ENCODE peak calls at places on chromosome 13, in ten cellular contexts. F, U, L, O, K, E, B, N, T and I are unnamed samples.

GRCh38 chr13:46679369-46680180 is 117.4 kb downstream of the ESD start:
- DNase-seq in F (peak), O (no peak), U (no peak), B (no peak), N (no peak), E (no peak), T (no peak), K (no peak), L (no peak), I (no peak)

GRCh38 chr13:32126756-32127155 is 95.2 kb downstream of the FRY start:
- DNase-seq in U (no peak), N (no peak), F (no peak), T (no peak), K (no peak), E (no peak), L (no peak), B (no peak), O (no peak), I (no peak)

GRCh38 chr13:51266642-51267041 is 44.4 kb downstream of the FAM124A start:
- DNase-seq in B (no peak), F (no peak), U (no peak), N (no peak), L (no peak), O (no peak), E (no peak), T (no peak), K (no peak), I (no peak)

GRCh38 chr13:108409735-108410134 is 140.2 kb downstream of the TNFSF13B start:
- DNase-seq in N (no peak), O (no peak), F (no peak), T (no peak), K (no peak), E (no peak), B (no peak), L (no peak), U (no peak), I (no peak)

GRCh38 chr13:30698023-30698422 is 37.3 kb upstream of the ALOX5AP start:
- DNase-seq in N (no peak), U (no peak), O (no peak), F (peak), K (no peak), T (no peak), B (peak), E (no peak), L (no peak), I (no peak)

GRCh38 chr13:90105881-90106496 is 1241.5 kb upstream of the MIR17HG start:
- DNase-seq in L (no peak), B (no peak), T (no peak), N (peak), E (no peak), U (no peak), K (no peak), O (no peak), F (peak), I (peak)

GRCh38 chr13:70255406-70255991 is 147.2 kb upstream of the KLHL1 start:
- DNase-seq in K (no peak), L (no peak), F (no peak), U (no peak), B (no peak), N (no peak), E (no peak), T (no peak), O (no peak), I (no peak)

GRCh38 chr13:46345400-46345799 is 41.7 kb downstream of the RUBCNL start:
- DNase-seq in T (no peak), U (no peak), B (no peak), L (no peak), O (no peak), F (no peak), E (no peak), K (no peak), N (no peak), I (no peak)

GRCh38 chr13:32889986-32890565 is 126.1 kb upstream of the KL start:
- DNase-seq in B (no peak), L (no peak), T (no peak), F (no peak), K (no peak), N (peak), U (no peak), O (no peak), E (no peak), I (no peak)

GRCh38 chr13:110236831-110237261 is 70.1 kb downstream of the COL4A1 start:
- DNase-seq in B (no peak), K (peak), E (peak), F (no peak), L (no peak), U (peak), O (peak), N (no peak), T (no peak), I (no peak)

GRCh38 chr13:71663431-71663830 is 203.6 kb downstream of the DACH1 start:
- DNase-seq in U (no peak), L (no peak), T (no peak), B (no peak), F (no peak), K (no peak), O (no peak), E (no peak), N (peak), I (peak)

GRCh38 chr13:33441015-33441414 is 155.5 kb upstream of the STARD13 start:
- DNase-seq in E (no peak), L (peak), F (no peak), T (peak), O (no peak), N (peak), K (no peak), U (no peak), B (peak), I (no peak)

GRCh38 chr13:50353651-50354415 is 338.6 kb downstream of the KCNRG start:
- DNase-seq in T (no peak), K (no peak), O (no peak), E (no peak), L (no peak), B (peak), F (peak), U (no peak), N (peak), I (no peak)

GRCh38 chr13:76769238-76769859 is 116.9 kb downstream of the KCTD12 start:
- DNase-seq in E (no peak), B (no peak), F (no peak), N (no peak), U (no peak), T (no peak), O (no peak), K (no peak), L (no peak), I (no peak)

GRCh38 chr13:31797154-31797775 is 57.9 kb downstream of the RXFP2 start:
- DNase-seq in T (peak), F (peak), L (no peak), N (peak), U (no peak), E (no peak), O (no peak), B (peak), K (no peak), I (no peak)

GRCh38 chr13:113562866-113563265 is 21.7 kb upstream of the TFDP1 start:
- DNase-seq in B (no peak), U (peak), T (no peak), E (no peak), N (no peak), L (peak), O (no peak), K (no peak), F (no peak), I (no peak)

GRCh38 chr13:42040730-42041016 is 7.8 kb upstream of the DGKH start:
- DNase-seq in K (no peak), F (no peak), U (no peak), N (no peak), E (no peak), O (no peak), B (no peak), L (no peak), T (no peak), I (no peak)
- H3K4me3 ChIP-seq in K (peak), F (peak), U (peak), N (peak), E (peak), O (peak), B (peak), L (peak), T (peak), I (peak)

DNA sequence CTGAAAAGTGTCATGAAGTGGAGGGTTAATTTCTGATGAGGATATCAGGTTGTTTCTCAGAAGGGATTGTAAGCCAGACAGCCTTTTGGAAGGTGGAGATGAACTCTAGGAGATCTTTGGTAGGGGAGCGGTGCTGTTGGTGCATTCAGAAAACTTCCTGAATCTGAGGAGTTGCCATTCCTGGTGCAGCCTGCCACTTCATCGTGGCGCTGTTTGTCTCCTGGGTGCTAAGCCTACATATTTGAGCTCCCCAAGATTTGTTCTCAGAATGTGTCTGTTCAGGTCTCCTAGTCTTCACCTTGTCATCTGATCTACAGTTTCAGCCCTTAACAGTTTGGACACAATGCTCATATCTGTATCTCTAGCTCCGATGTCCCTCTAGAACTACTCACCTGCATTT is 285.6 kb downstream of the MTUS2 start:
- DNase-seq in B (no peak), K (no peak), O (no peak), E (no peak), T (no peak), U (no peak), N (no peak), L (no peak), F (no peak), I (no peak)
- TF ChIP-seq CTCF in B (no peak), K (no peak), O (no peak), E (no peak), T (peak), U (no peak), N (peak), L (no peak), F (no peak), I (peak)

DNA sequence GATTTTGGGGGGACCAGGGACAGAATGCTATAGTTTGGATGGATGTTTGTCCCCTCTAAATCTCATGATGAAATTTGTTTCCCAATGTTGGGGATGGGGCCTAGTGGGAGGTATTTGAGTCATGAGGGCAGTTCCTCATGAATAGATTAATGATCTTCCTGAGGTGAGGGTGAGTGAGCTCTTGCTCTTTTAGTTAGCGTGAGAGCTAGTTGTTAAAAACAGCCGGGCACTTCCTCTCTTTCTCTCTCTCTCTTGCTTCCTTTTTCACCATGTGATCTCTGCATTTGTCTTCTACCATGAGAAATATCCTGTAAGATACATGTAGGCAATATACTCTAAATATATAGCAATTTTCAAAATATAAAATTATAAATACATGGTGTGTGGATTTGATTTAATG is 290.8 kb upstream of the PCDH9 start:
- DNase-seq in F (no peak), K (no peak), N (no peak), L (no peak), B (no peak), U (no peak), O (no peak), E (no peak), T (no peak), I (no peak)
- H3K4me3 ChIP-seq in F (no peak), K (no peak), N (no peak), L (no peak), B (no peak), U (no peak), O (no peak), E (no peak), T (no peak), I (no peak)

GRCh38 chr13:107205318-107206112 is 637.6 kb upstream of the ARGLU1 start:
- DNase-seq in F (peak), N (peak), T (no peak), K (peak), O (peak), U (peak), B (peak), L (peak), E (peak), I (no peak)
- TF ChIP-seq CTCF in F (peak), N (peak), T (peak), K (peak), O (peak), U (peak), B (peak), L (no peak), E (peak), I (peak)

GRCh38 chr13:43058318-43058674 is 34.9 kb downstream of the DNAJC15 start:
- DNase-seq in B (peak), E (no peak), T (peak), F (peak), O (no peak), K (no peak), U (no peak), L (no peak), N (peak), I (no peak)
- H3K4me3 ChIP-seq in B (no peak), E (no peak), T (peak), F (no peak), O (no peak), K (peak), U (no peak), L (no peak), N (no peak), I (no peak)

GRCh38 chr13:28755546-28755870 is 36.7 kb upstream of the SLC46A3 start:
- DNase-seq in F (no peak), L (no peak), B (no peak), E (no peak), U (no peak), O (no peak), T (no peak), N (no peak), K (no peak), I (no peak)

GRCh38 chr13:28751210-28751935 is 32.6 kb upstream of the SLC46A3 start:
- DNase-seq in E (no peak), O (no peak), K (no peak), U (no peak), T (no peak), N (no peak), F (no peak), L (no peak), B (no peak), I (no peak)

GRCh38 chr13:28753946-28754345 is 35.2 kb upstream of the SLC46A3 start:
- DNase-seq in U (no peak), K (no peak), E (no peak), T (no peak), F (no peak), L (no peak), N (no peak), O (no peak), B (no peak), I (no peak)

GRCh38 chr13:28753208-28753892 is 34.6 kb upstream of the SLC46A3 start:
- DNase-seq in B (peak), K (peak), U (no peak), L (peak), N (peak), O (peak), T (peak), E (no peak), F (peak), I (peak)

GRCh38 chr13:28754698-28755545 is 36.2 kb upstream of the SLC46A3 start:
- DNase-seq in N (peak), K (peak), T (peak), L (no peak), E (no peak), U (peak), O (no peak), F (peak), B (no peak), I (no peak)
- TF ChIP-seq CTCF in N (no peak), K (peak), T (peak), L (no peak), E (peak), U (peak), O (no peak), F (peak), B (no peak), I (no peak)

GRCh38 chr13:34748078-34748477 is 194.0 kb upstream of the NBEA start:
- DNase-seq in F (peak), T (no peak), L (no peak), K (peak), B (no peak), N (no peak), E (no peak), O (no peak), U (no peak), I (peak)
- H3K4me3 ChIP-seq in F (no peak), T (no peak), L (no peak), K (no peak), B (no peak), N (no peak), E (no peak), O (no peak), U (no peak), I (no peak)

GRCh38 chr13:47932953-47933687 is 68.0 kb downstream of the SUCLA2 start:
- DNase-seq in F (no peak), O (no peak), K (no peak), U (no peak), B (peak), L (no peak), N (no peak), T (no peak), E (no peak), I (peak)

GRCh38 chr13:47929156-47929555 is 71.9 kb downstream of the SUCLA2 start:
- DNase-seq in K (no peak), T (no peak), L (no peak), E (no peak), N (no peak), F (no peak), O (no peak), U (no peak), B (no peak), I (no peak)

GRCh38 chr13:47930649-47931165 is 70.4 kb downstream of the SUCLA2 start:
- DNase-seq in L (no peak), F (no peak), O (no peak), U (no peak), B (no peak), N (no peak), T (no peak), K (no peak), E (no peak), I (no peak)

GRCh38 chr13:47933688-47934011 is 67.4 kb downstream of the SUCLA2 start:
- DNase-seq in N (peak), O (no peak), K (no peak), F (peak), L (no peak), U (no peak), B (peak), E (no peak), T (no peak), I (no peak)

DNA sequence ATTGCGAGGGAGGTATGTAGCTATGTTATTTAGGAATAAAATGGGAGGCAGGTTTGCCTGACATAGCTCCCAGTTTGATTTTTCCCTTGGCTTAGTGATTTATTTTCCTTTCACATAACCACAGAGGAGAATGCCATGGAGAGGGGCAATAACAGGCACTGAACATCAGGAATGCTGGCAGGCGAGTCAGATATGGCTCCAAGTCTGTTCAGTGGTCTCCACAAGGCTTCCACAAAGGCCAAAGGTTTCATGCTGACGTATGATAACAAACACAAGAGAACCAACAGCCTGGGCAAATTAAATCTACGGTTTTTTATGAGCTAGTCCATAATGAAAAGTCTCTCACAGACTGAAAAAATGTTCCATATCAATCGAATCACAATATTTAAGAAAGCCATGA is 66.7 kb downstream of the SUCLA2 start:
- DNase-seq in E (no peak), L (no peak), T (no peak), B (no peak), F (no peak), O (no peak), K (no peak), N (no peak), U (no peak), I (peak)
- TF ChIP-seq CTCF in E (no peak), L (no peak), T (no peak), B (no peak), F (no peak), O (no peak), K (no peak), N (no peak), U (no peak), I (no peak)